ENCODE peak calls at places on chromosomes 2 and 18, in ten cellular contexts. P is foreskin fibroblast; B is heart left ventricle; A is fibroblast of the aortic adventitia; Q is T-helper 9 cell; V is activated effector memory CD4-positive, alpha-beta T cell treated with Interleukin-2 at 50 U/mL for 16 hours; T is progenitor cell of endocrine pancreas; Y is transverse colon; G is fibroblast of mammary gland; C is central memory CD4-positive, alpha-beta T cell. D is an unnamed sample.

GRCh38 chr2:2260691-2261268 is 70.3 kb downstream of the MYT1L start:
- DNase-seq in P (no peak), B (no peak), A (no peak), Q (no peak), V (no peak), T (no peak), Y (no peak), G (no peak), C (no peak), D (no peak)

GRCh38 chr18:68267583-68267982 is 447.3 kb downstream of the TMX3 start:
- DNase-seq in P (peak), B (no peak), A (peak), Q (no peak), V (no peak), T (no peak), Y (no peak), G (peak), C (no peak), D (no peak)

GRCh38 chr18:47883771-47884413 is 46.6 kb downstream of the SMAD2 start:
- DNase-seq in P (peak), B (no peak), A (peak), Q (no peak), V (no peak), T (no peak), Y (no peak), G (peak), C (no peak), D (no peak)

GRCh38 chr2:45435316-45435715 is 175.8 kb downstream of the SRBD1 start:
- DNase-seq in P (peak), B (no peak), A (peak), Q (no peak), V (no peak), T (no peak), Y (no peak), G (peak), C (no peak), D (no peak)

GRCh38 chr2:16639431-16639830 is 26.2 kb downstream of the CYRIA start:
- DNase-seq in P (no peak), B (no peak), A (no peak), Q (no peak), V (no peak), T (no peak), Y (no peak), G (no peak), C (no peak), D (no peak)

GRCh38 chr2:121648206-121648605 is 1.1 kb downstream of the CLASP1 start:
- DNase-seq in P (no peak), B (no peak), A (no peak), Q (no peak), V (no peak), T (no peak), Y (no peak), G (peak), C (no peak), D (no peak)

GRCh38 chr18:22045221-22045918 is 124.0 kb upstream of the GATA6 start:
- DNase-seq in P (no peak), B (no peak), A (no peak), Q (no peak), V (no peak), T (no peak), Y (peak), G (no peak), C (no peak), D (no peak)

GRCh38 chr2:36058953-36059352 is 296.6 kb upstream of the CRIM1 start:
- DNase-seq in P (no peak), B (peak), A (no peak), Q (no peak), V (no peak), T (no peak), Y (no peak), G (no peak), C (no peak), D (no peak)

GRCh38 chr2:135650721-135651120 is 90.9 kb upstream of the UBXN4 start:
- DNase-seq in P (no peak), B (no peak), A (no peak), Q (no peak), V (no peak), T (no peak), Y (no peak), G (peak), C (no peak), D (no peak)

GRCh38 chr18:74284501-74285004 is 7.2 kb downstream of the CYB5A start:
- DNase-seq in P (peak), B (peak), A (peak), Q (no peak), V (no peak), T (no peak), Y (no peak), G (no peak), C (no peak), D (no peak)

GRCh38 chr2:77521931-77522470 is at the start of gene LRRTM4:
- DNase-seq in P (no peak), B (peak), A (no peak), Q (no peak), V (no peak), T (no peak), Y (no peak), G (no peak), C (no peak), D (peak)

GRCh38 chr2:66899109-66899508 is 464.2 kb downstream of the MEIS1 start:
- DNase-seq in P (no peak), B (no peak), A (peak), Q (no peak), V (no peak), T (no peak), Y (no peak), G (no peak), C (no peak), D (no peak)